ENCODE peak calls at places on chromosomes 5 and 9, in five cellular contexts. R is GM23248, B is H9, T is DND-41, N is neural progenitor cell. I is an unnamed sample.

GRCh38 chr9:129313331-129313955 is 135.4 kb upstream of the IER5L start:
- DNase-seq in T (no peak), B (no peak), N (no peak), R (no peak), I (no peak)

GRCh38 chr5:57783693-57784092 is 301.1 kb upstream of the ACTBL2 start:
- DNase-seq in N (no peak), T (no peak), R (peak; percentile 39), B (no peak), I (no peak)

GRCh38 chr5:67972027-67972822 is 243.3 kb upstream of the PIK3R1 start:
- DNase-seq in T (no peak), B (no peak), R (no peak), N (no peak), I (no peak)

GRCh38 chr9:129835860-129836223 is 584 bp downstream of the USP20 start:
- DNase-seq in T (no peak), B (no peak), R (no peak), N (peak; percentile 85), I (peak; percentile 51)

GRCh38 chr5:160629007-160629402 is 207.3 kb downstream of the PTTG1 start:
- DNase-seq in N (no peak), T (peak; percentile 79), R (no peak), B (no peak), I (no peak)

GRCh38 chr9:6869081-6869948 is 111.5 kb downstream of the KDM4C start:
- DNase-seq in N (no peak), R (no peak), B (peak; percentile 45), T (no peak), I (no peak)

GRCh38 chr5:137478043-137478442 is 21.1 kb downstream of the SPOCK1 start:
- DNase-seq in B (no peak), R (no peak), N (no peak), T (no peak), I (no peak)

GRCh38 chr5:170861855-170862766 is at the start of gene RANBP17:
- DNase-seq in R (peak; percentile 82), N (peak; percentile 91), B (peak; percentile 88), T (no peak), I (no peak)

GRCh38 chr5:99900302-99900811 is 634.8 kb upstream of the FAM174A start:
- DNase-seq in R (peak; percentile 2), B (no peak), N (no peak), T (no peak), I (no peak)

GRCh38 chr9:124758061-124758460 is 13.1 kb downstream of the NR6A1 start:
- DNase-seq in N (no peak), T (no peak), R (no peak), B (no peak), I (no peak)

GRCh38 chr9:3732077-3733038 is 206.6 kb upstream of the RFX3 start:
- DNase-seq in B (peak; percentile 52), T (peak; percentile 20), N (peak; percentile 81), R (peak; percentile 88), I (peak; percentile 82)

GRCh38 chr9:125075997-125076396 is 67.3 kb downstream of the SCAI start:
- DNase-seq in N (no peak), B (no peak), R (no peak), T (no peak), I (no peak)

GRCh38 chr9:115164511-115164974 is 46.6 kb upstream of the TNC start:
- DNase-seq in N (peak; percentile 10), B (peak; percentile 35), T (peak; percentile 47), R (peak; percentile 41), I (peak; percentile 70)

GRCh38 chr9:37798677-37799076 is 1.9 kb upstream of the DCAF10 start:
- DNase-seq in R (no peak), N (no peak), T (no peak), B (no peak), I (peak; percentile 36)

GRCh38 chr5:110768138-110768845 is 29.5 kb downstream of the SLC25A46 start:
- DNase-seq in R (peak; percentile 71), T (no peak), B (no peak), N (no peak), I (no peak)
- H3K9ac ChIP-seq in R (no peak overlapping the region), T (no peak overlapping the region), B (no peak overlapping the region), N (no peak overlapping the region), I (no peak overlapping the region)

DNA sequence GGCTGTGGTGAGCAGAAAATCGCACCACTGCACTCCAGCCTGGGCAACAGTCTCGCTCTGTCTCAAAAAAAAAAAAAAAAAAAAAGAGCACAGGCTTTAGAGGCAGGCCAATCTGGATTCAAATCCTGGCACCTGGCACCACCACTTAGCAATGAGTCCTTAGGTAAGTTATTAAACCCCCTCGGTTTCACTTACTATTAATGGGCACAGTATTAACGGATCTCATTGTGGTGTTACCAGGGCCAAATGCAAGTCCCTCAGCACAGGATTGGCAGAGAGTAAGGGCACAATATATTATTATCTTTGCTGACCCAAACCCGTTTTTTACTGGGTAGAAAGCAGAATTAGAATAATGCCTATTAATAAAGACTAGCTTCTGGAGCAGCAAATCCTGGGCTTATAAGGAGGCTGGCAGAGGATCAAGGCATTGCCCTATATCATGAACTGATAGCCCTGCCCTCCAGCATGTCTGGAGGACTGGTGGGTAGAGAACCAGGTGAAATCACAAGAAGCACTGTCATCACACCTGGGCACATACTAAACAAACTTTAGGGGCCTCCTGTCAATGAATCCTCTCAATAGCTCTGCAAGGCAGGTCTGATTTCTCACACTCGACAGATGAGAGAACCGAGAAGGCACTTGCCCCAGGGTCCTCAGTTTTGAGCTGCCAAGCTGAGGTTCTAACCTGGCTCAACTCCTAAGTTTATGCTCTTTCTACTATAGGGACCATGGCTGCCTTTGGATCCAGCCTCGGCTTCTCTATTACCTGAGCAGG is 17.7 kb downstream of the PCDHGC5 start:
- DNase-seq in T (no peak), R (no peak), N (no peak), B (no peak), I (peak; percentile 30)
- H3K9ac ChIP-seq in T (no peak overlapping the region), R (peak overlapping the region; percentile 83), N (no peak overlapping the region), B (no peak overlapping the region), I (peak overlapping the region; percentile 5)

GRCh38 chr5:119355244-119355635 is 579 bp upstream of the TNFAIP8 start:
- DNase-seq in B (peak; percentile 78), N (peak; percentile 55), R (no peak), T (no peak), I (no peak)
- H3K9ac ChIP-seq in B (no peak overlapping the region), N (no peak overlapping the region), R (peak overlapping the region; percentile 77), T (no peak overlapping the region), I (no peak overlapping the region)

DNA sequence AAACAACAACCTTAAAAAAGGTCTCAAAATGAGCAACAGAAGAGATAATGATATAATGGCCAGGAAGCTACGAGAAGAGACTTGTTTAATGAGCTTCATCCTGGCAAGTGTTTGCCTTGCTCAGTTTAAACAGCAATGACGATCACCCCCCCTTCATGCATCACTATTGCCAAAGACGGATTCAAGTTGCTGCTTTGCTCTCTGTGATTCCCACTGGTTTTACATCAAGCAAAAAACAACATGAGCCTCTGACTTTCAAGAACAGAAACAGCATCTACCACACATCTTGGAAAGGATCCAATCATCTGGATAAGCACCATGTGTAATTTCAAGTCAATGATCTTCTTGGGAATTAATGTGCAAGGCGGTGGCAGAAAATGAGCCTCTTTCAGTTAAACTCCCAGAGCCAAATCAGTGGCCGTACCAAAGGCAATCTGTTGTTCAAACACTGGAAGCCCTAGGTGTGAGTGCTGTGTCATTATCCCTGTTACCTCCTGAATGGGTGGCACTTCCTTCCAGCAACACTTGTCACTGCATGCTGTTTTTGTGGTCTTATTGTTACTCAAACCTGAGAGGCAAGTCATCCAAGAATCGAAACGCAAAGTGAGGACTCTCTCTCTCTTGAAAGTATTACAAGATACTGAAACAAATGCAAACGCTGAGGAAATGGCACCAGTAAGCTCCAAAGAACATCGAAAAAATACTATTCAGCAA is 72.9 kb downstream of the MED27 start:
- DNase-seq in N (no peak), R (no peak), B (no peak), T (no peak), I (peak; percentile 63)
- H3K9ac ChIP-seq in N (no peak overlapping the region), R (no peak overlapping the region), B (no peak overlapping the region), T (no peak overlapping the region), I (no peak overlapping the region)

DNA sequence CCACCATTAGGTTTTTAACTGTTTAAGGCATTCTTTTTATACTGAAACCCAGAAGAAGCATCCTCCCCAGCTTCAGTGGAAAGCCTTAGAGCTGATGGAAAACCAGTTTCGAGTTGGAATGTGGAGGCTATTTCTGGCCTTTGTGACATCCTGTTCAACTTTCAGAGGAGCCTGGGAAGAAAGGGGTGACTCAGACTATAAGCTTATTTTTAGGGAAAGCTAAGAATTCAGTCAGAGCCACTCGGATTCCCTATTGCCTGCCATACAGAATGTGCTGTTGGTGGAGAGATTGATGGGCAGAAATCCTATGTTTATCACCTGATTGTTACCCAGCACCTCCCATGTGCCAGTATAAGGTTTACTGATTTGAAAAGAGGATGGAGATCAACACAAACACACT is 19.8 kb downstream of the PALM2AKAP2 start:
- DNase-seq in N (no peak), B (no peak), T (no peak), R (peak; percentile 85), I (no peak)
- H3K9ac ChIP-seq in N (no peak overlapping the region), B (no peak overlapping the region), T (no peak overlapping the region), R (peak overlapping the region; percentile 21), I (no peak overlapping the region)

GRCh38 chr5:115624994-115625393 is 842 bp downstream of the TMED7 start:
- DNase-seq in T (no peak), N (no peak), B (no peak), R (peak; percentile 48), I (no peak)

GRCh38 chr5:115625579-115626443 is at the start of gene TMED7:
- DNase-seq in B (peak; percentile 97), T (peak; percentile 100), R (peak; percentile 100), N (peak; percentile 96), I (peak; percentile 98)

GRCh38 chr5:115626444-115626823 is 598 bp upstream of the TMED7 start:
- DNase-seq in N (no peak), T (no peak), R (peak; percentile 74), B (no peak), I (no peak)

GRCh38 chr5:115621365-115621900 is 4.4 kb downstream of the TMED7 start:
- DNase-seq in R (no peak), T (no peak), N (peak; percentile 20), B (no peak), I (no peak)

GRCh38 chr5:115623632-115624031 is 2.2 kb downstream of the TMED7 start:
- DNase-seq in N (no peak), T (no peak), B (no peak), R (no peak), I (no peak)
- H3K9ac ChIP-seq in N (no peak overlapping the region), T (peak overlapping the region; percentile 95), B (no peak overlapping the region), R (peak overlapping the region; percentile 99), I (no peak overlapping the region)